ENCODE peak calls at places on chromosomes 5 and 9, in eight cellular contexts. Z is CD8-positive, alpha-beta memory T cell; M is CD4-positive, alpha-beta memory T cell; L is left ventricle myocardium inferior; P is cardiac muscle cell; F is foreskin keratinocyte; T is naive thymus-derived CD4-positive, alpha-beta T cell; D is transverse colon. R is an unnamed sample. For H3K4me1, the result is how much of the 10 kb centered on the place peaks cover.

GRCh38 chr5:174610968-174611367 is 113.4 kb upstream of the MSX2 start:
- DNase-seq in L (no peak), M (no peak), T (no peak), D (peak), F (peak), P (no peak), Z (no peak), R (no peak)

GRCh38 chr5:141508808-141509611 is 20.1 kb downstream of the PCDHGC5 start:
- DNase-seq in L (peak), M (no peak), P (peak), F (peak), T (no peak), D (peak), Z (no peak), R (peak)

GRCh38 chr9:31030741-31031202 is 1353.7 kb upstream of the ACO1 start:
- DNase-seq in D (no peak), Z (no peak), F (peak), T (no peak), L (no peak), M (no peak), P (peak), R (no peak)

GRCh38 chr5:88502179-88503064 is 233.8 kb upstream of the TMEM161B start:
- DNase-seq in P (no peak), T (peak), L (no peak), Z (no peak), D (no peak), F (no peak), M (peak), R (no peak)

GRCh38 chr9:28212979-28213378 is 639.7 kb upstream of the C9orf72 start:
- DNase-seq in P (peak), M (no peak), L (no peak), T (no peak), Z (no peak), D (no peak), F (peak), R (no peak)

GRCh38 chr9:100933656-100934055 is 94.9 kb upstream of the PLPPR1 start:
- DNase-seq in P (no peak), F (peak), Z (no peak), M (no peak), L (no peak), D (no peak), T (no peak), R (no peak)

GRCh38 chr5:103373576-103374472 is 115.3 kb downstream of the MACIR start:
- DNase-seq in L (no peak), P (peak), F (no peak), T (no peak), Z (no peak), D (no peak), M (no peak), R (no peak)

GRCh38 chr9:1200847-1201251 is 150.7 kb downstream of the DMRT2 start:
- DNase-seq in P (peak), T (no peak), Z (no peak), F (no peak), D (no peak), L (peak), M (no peak), R (peak)

GRCh38 chr5:29077451-29077850 is 2039.1 kb upstream of the CDH9 start:
- DNase-seq in Z (no peak), F (peak), D (no peak), T (no peak), P (no peak), L (no peak), M (no peak), R (no peak)

GRCh38 chr9:74784506-74784905 is 103.2 kb downstream of the TRPM6 start:
- DNase-seq in Z (no peak), T (no peak), D (no peak), M (no peak), L (no peak), F (no peak), P (no peak), R (no peak)

GRCh38 chr9:87567047-87567446 is 69.4 kb downstream of the DAPK1 start:
- DNase-seq in P (no peak), T (no peak), F (no peak), D (no peak), Z (no peak), M (no peak), L (no peak), R (no peak)

GRCh38 chr9:136711751-136712689 is at the start of gene DIPK1B:
- DNase-seq in M (no peak), Z (no peak), F (no peak), L (no peak), T (no peak), P (peak), D (no peak), R (no peak)

GRCh38 chr9:111484564-111484878 is 338 bp upstream of the ECPAS start:
- DNase-seq in F (no peak), D (no peak), P (no peak), M (no peak), Z (no peak), L (no peak), T (no peak), R (no peak)

GRCh38 chr5:54643679-54644078 is 126.1 kb downstream of the SNX18 start:
- DNase-seq in D (no peak), P (no peak), M (no peak), Z (no peak), F (peak), T (no peak), L (no peak), R (peak)

GRCh38 chr9:128103589-128103962 is 24.0 kb downstream of the PTGES2 start:
- DNase-seq in L (no peak), Z (no peak), F (no peak), M (peak), D (no peak), P (no peak), T (peak), R (peak)

GRCh38 chr9:96626912-96627311 is 7.3 kb upstream of the CDC14B start:
- DNase-seq in F (peak), D (no peak), L (no peak), T (no peak), Z (no peak), P (no peak), M (no peak), R (no peak)

GRCh38 chr9:107488400-107489143 is 997 bp downstream of the KLF4 start:
- DNase-seq in Z (no peak), T (no peak), M (no peak), D (peak), F (peak), L (peak), P (peak), R (peak)

GRCh38 chr5:138650999-138651766 is 76.0 kb upstream of the HSPA9 start:
- DNase-seq in M (no peak), Z (no peak), P (no peak), D (no peak), T (no peak), L (no peak), F (no peak), R (no peak)

GRCh38 chr5:53109436-53110127 is at the start of gene MOCS2:
- DNase-seq in Z (peak), P (peak), T (peak), M (peak), D (peak), F (peak), L (peak), R (peak)

GRCh38 chr5:57408285-57408684 is 74.3 kb downstream of the ACTBL2 start:
- DNase-seq in Z (no peak), T (no peak), F (no peak), P (no peak), L (no peak), M (no peak), D (no peak), R (no peak)

GRCh38 chr5:57405984-57406383 is 76.6 kb downstream of the ACTBL2 start:
- DNase-seq in F (no peak), T (no peak), L (no peak), P (no peak), Z (no peak), M (no peak), D (no peak), R (no peak)

GRCh38 chr5:57408714-57409113 is 73.9 kb downstream of the ACTBL2 start:
- DNase-seq in P (no peak), L (no peak), F (no peak), D (no peak), M (no peak), Z (no peak), T (no peak), R (no peak)

GRCh38 chr5:57406591-57406990 is 76.0 kb downstream of the ACTBL2 start:
- DNase-seq in M (no peak), T (no peak), Z (no peak), D (no peak), F (no peak), L (no peak), P (no peak), R (no peak)

DNA sequence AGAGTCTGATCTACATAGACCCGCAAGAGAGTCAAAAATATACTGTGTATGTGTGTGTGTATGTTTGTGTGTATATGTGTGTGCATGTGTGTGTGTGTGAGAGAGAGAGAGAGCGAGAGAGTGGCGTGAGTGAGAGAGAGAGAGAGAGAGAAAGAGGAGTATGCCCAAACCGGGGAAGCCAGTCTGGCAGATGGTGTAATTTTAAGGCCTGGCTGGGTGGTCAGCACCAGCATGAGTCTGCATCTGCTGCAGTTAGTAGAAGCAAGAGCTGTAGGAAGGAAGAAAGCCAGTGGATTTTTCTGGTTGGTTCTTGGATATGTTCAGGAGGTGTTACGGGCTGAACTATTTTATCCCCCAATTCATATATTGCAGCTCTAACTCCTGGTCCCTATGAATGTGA is 75.2 kb downstream of the ACTBL2 start:
- DNase-seq in T (no peak), D (no peak), Z (no peak), M (no peak), P (no peak), F (no peak), L (no peak), R (no peak)
- H3K4me1 ChIP-seq in T (under half), D (under half), Z (under half), M (under half), P (under half), F (under half), L (half or more), R (under half)

DNA sequence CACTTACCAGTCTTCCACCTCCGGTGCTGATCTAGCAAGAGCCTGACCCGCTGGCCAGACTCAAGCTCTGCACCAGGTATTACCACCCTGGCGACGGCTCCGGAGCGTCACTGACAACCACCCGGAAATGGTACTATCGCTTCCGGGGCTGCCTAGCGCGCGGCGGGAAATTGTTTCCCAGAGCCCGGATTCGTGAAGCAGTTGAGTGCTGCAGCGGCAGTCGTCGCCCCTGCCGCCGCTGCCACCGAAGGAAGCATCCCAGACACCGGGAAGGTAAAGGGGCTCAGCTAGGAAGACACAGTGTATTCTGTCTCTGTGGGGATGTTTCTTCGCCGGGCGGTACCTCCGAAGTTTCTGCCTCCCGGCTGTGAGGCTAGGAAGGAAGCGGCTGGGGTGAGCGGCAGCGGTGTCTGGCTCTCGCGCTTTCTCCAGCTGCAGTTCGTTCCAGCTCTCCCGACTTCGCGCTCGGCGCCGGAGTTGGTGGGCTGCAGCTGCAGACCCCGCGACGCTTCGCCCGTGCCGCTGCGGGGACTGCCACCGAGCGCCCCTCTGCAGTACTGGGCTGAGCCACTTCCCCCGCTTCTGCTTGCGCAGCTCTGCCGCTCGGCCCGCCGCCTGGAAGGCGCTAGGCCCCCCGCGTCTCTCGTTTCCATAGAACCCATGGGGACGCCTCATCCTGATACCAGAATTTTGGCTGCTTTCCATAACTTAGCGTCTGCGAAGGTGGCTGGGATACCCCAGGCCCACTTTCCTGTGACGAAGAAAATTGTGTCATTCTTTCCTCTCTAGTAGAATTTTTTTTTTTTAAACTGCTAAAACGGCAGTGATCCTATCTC is at the start of the genes KIAA0825 and SLF1:
- DNase-seq in L (peak), F (peak), M (peak), P (peak), Z (peak), T (peak), D (peak), R (peak)
- H3K4me1 ChIP-seq in L (half or more), F (under half), M (under half), P (under half), Z (under half), T (under half), D (under half), R (under half)

GRCh38 chr5:149172709-149173505 is 31.6 kb downstream of the ABLIM3 start:
- DNase-seq in F (peak), D (no peak), T (no peak), M (no peak), L (no peak), Z (no peak), P (no peak), R (no peak)
- H3K4me1 ChIP-seq in F (under half), D (under half), T (under half), M (under half), L (half or more), Z (under half), P (under half), R (under half)

GRCh38 chr5:43120720-43121564 is at the start of gene ZNF131:
- DNase-seq in D (peak), L (peak), M (peak), F (peak), P (peak), Z (peak), T (peak), R (peak)

GRCh38 chr5:43129161-43129560 is 8.4 kb downstream of the ZNF131 start:
- DNase-seq in F (no peak), M (no peak), D (no peak), Z (no peak), T (no peak), L (no peak), P (no peak), R (no peak)

GRCh38 chr5:43121565-43122484 is 1.1 kb downstream of the ZNF131 start:
- DNase-seq in T (no peak), Z (no peak), L (no peak), D (peak), P (peak), M (no peak), F (peak), R (peak)

DNA sequence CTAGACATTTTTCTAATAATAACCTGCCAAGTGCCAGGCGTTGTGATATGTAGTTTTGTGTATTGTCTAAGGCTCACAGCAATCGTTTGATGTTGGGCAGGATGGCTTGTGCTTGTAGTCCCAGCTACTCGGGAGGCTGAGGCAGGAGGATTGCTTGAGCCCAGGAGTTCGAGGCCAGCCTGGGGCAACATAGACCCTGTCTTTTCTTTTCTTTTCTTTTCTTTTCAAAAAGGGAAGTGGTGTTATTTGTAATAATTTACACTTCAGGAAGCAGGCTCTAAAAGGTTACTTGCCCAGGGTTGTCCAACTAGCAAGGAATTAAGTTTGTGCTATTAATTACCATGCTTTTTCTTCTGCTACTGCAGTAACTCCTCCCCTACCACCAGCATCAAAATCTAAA is 3.2 kb downstream of the ZNF131 start:
- DNase-seq in L (no peak), M (no peak), F (no peak), T (no peak), P (no peak), D (no peak), Z (no peak), R (no peak)
- H3K4me1 ChIP-seq in L (half or more), M (half or more), F (under half), T (under half), P (under half), D (under half), Z (half or more), R (under half)

R was measured in thyroid gland.